ENCODE peak calls at places on chromosome 3, in ten cellular contexts. One of them, this sample, is unnamed.

GRCh38 chr3:16390581-16390980 is 122.9 kb downstream of the RFTN1 start:
- DNase-seq in suprapubic skin: no peak
- DNase-seq in Karpas-422: no peak
- DNase-seq in stomach: no peak
- DNase-seq in kidney: no peak
- DNase-seq in CD8-positive, alpha-beta memory T cell: no peak
- DNase-seq in cardiac muscle cell: no peak
- DNase-seq in tibial nerve: no peak
- DNase-seq in PC-3: no peak
- DNase-seq in BJ: no peak
- DNase-seq in this sample: no peak

GRCh38 chr3:157239082-157239704 is 79.2 kb upstream of the CCNL1 start:
- DNase-seq in Karpas-422: peak; percentile 88
- DNase-seq in tibial nerve: peak; percentile 18
- DNase-seq in cardiac muscle cell: peak; percentile 81
- DNase-seq in PC-3: peak; percentile 81
- DNase-seq in BJ: no peak
- DNase-seq in stomach: peak; percentile 69
- DNase-seq in suprapubic skin: no peak
- DNase-seq in CD8-positive, alpha-beta memory T cell: peak; percentile 52
- DNase-seq in kidney: no peak
- DNase-seq in this sample: peak; percentile 41

GRCh38 chr3:494190-494589 is 297.6 kb downstream of the CHL1 start:
- DNase-seq in suprapubic skin: no peak
- DNase-seq in PC-3: no peak
- DNase-seq in tibial nerve: no peak
- DNase-seq in kidney: no peak
- DNase-seq in stomach: no peak
- DNase-seq in CD8-positive, alpha-beta memory T cell: no peak
- DNase-seq in BJ: no peak
- DNase-seq in Karpas-422: no peak
- DNase-seq in cardiac muscle cell: no peak
- DNase-seq in this sample: no peak

GRCh38 chr3:187403768-187404270 is 35.6 kb downstream of the RTP4 start:
- DNase-seq in CD8-positive, alpha-beta memory T cell: no peak
- DNase-seq in tibial nerve: no peak
- DNase-seq in cardiac muscle cell: no peak
- DNase-seq in BJ: peak; percentile 99
- DNase-seq in kidney: no peak
- DNase-seq in suprapubic skin: no peak
- DNase-seq in PC-3: peak; percentile 89
- DNase-seq in Karpas-422: no peak
- DNase-seq in stomach: no peak
- DNase-seq in this sample: no peak

GRCh38 chr3:94423566-94423965 is 360.7 kb downstream of the NSUN3 start:
- DNase-seq in BJ: peak; percentile 23
- DNase-seq in kidney: no peak
- DNase-seq in PC-3: no peak
- DNase-seq in tibial nerve: no peak
- DNase-seq in CD8-positive, alpha-beta memory T cell: no peak
- DNase-seq in stomach: no peak
- DNase-seq in Karpas-422: no peak
- DNase-seq in cardiac muscle cell: no peak
- DNase-seq in suprapubic skin: no peak
- DNase-seq in this sample: no peak

GRCh38 chr3:63969866-63970265 is 53.4 kb downstream of the PSMD6 start:
- DNase-seq in suprapubic skin: no peak
- DNase-seq in kidney: no peak
- DNase-seq in PC-3: no peak
- DNase-seq in Karpas-422: no peak
- DNase-seq in BJ: no peak
- DNase-seq in CD8-positive, alpha-beta memory T cell: no peak
- DNase-seq in tibial nerve: no peak
- DNase-seq in cardiac muscle cell: no peak
- DNase-seq in stomach: no peak
- DNase-seq in this sample: no peak

GRCh38 chr3:12946661-12947316 is 105.4 kb upstream of the RPL32 start:
- DNase-seq in CD8-positive, alpha-beta memory T cell: no peak
- DNase-seq in tibial nerve: no peak
- DNase-seq in PC-3: no peak
- DNase-seq in suprapubic skin: no peak
- DNase-seq in stomach: no peak
- DNase-seq in Karpas-422: no peak
- DNase-seq in cardiac muscle cell: no peak
- DNase-seq in kidney: no peak
- DNase-seq in BJ: no peak
- DNase-seq in this sample: no peak

GRCh38 chr3:168051579-168052183 is 44.0 kb downstream of the GOLIM4 start:
- DNase-seq in tibial nerve: no peak
- DNase-seq in kidney: no peak
- DNase-seq in cardiac muscle cell: peak; percentile 14
- DNase-seq in BJ: no peak
- DNase-seq in CD8-positive, alpha-beta memory T cell: no peak
- DNase-seq in stomach: no peak
- DNase-seq in Karpas-422: no peak
- DNase-seq in suprapubic skin: no peak
- DNase-seq in PC-3: no peak
- DNase-seq in this sample: no peak

GRCh38 chr3:13188975-13189374 is 115.7 kb upstream of the IQSEC1 start:
- DNase-seq in CD8-positive, alpha-beta memory T cell: no peak
- DNase-seq in Karpas-422: no peak
- DNase-seq in cardiac muscle cell: no peak
- DNase-seq in BJ: no peak
- DNase-seq in stomach: no peak
- DNase-seq in tibial nerve: no peak
- DNase-seq in kidney: peak; percentile 33
- DNase-seq in PC-3: no peak
- DNase-seq in suprapubic skin: no peak
- DNase-seq in this sample: no peak

GRCh38 chr3:14124223-14124614 is 451 bp downstream of the CHCHD4 start:
- DNase-seq in tibial nerve: no peak
- DNase-seq in suprapubic skin: peak; percentile 90
- DNase-seq in BJ: no peak
- DNase-seq in CD8-positive, alpha-beta memory T cell: peak; percentile 43
- DNase-seq in PC-3: peak; percentile 43
- DNase-seq in stomach: peak; percentile 62
- DNase-seq in Karpas-422: peak; percentile 91
- DNase-seq in cardiac muscle cell: peak; percentile 68
- DNase-seq in kidney: peak; percentile 89
- DNase-seq in this sample: peak; percentile 74

GRCh38 chr3:139574026-139574947 is 34.7 kb upstream of the RBP1 start:
- DNase-seq in suprapubic skin: no peak
- DNase-seq in PC-3: no peak
- DNase-seq in kidney: peak; percentile 79
- DNase-seq in tibial nerve: no peak
- DNase-seq in CD8-positive, alpha-beta memory T cell: no peak
- DNase-seq in stomach: peak; percentile 38
- DNase-seq in Karpas-422: peak; percentile 42
- DNase-seq in cardiac muscle cell: no peak
- DNase-seq in BJ: no peak
- DNase-seq in this sample: no peak

GRCh38 chr3:126040386-126040785 is 43.5 kb downstream of the SLC41A3 start:
- DNase-seq in tibial nerve: no peak
- DNase-seq in stomach: peak; percentile 2
- DNase-seq in cardiac muscle cell: no peak
- DNase-seq in Karpas-422: no peak
- DNase-seq in BJ: no peak
- DNase-seq in PC-3: no peak
- DNase-seq in CD8-positive, alpha-beta memory T cell: no peak
- DNase-seq in kidney: no peak
- DNase-seq in suprapubic skin: no peak
- DNase-seq in this sample: no peak

GRCh38 chr3:189820365-189820720 is 189.2 kb downstream of the TP63 start:
- DNase-seq in Karpas-422: no peak
- DNase-seq in stomach: no peak
- DNase-seq in PC-3: no peak
- DNase-seq in CD8-positive, alpha-beta memory T cell: no peak
- DNase-seq in kidney: no peak
- DNase-seq in BJ: no peak
- DNase-seq in suprapubic skin: no peak
- DNase-seq in cardiac muscle cell: no peak
- DNase-seq in tibial nerve: no peak
- DNase-seq in this sample: no peak

GRCh38 chr3:41200669-41201021 is 1.3 kb downstream of the CTNNB1 start:
- DNase-seq in tibial nerve: no peak
- DNase-seq in BJ: peak; percentile 9
- DNase-seq in suprapubic skin: no peak
- DNase-seq in cardiac muscle cell: peak; percentile 42
- DNase-seq in CD8-positive, alpha-beta memory T cell: peak; percentile 7
- DNase-seq in kidney: no peak
- DNase-seq in stomach: no peak
- DNase-seq in PC-3: peak; percentile 39
- DNase-seq in Karpas-422: peak; percentile 55
- DNase-seq in this sample: peak; percentile 15

GRCh38 chr3:113819866-113820265 is 18.7 kb upstream of the GRAMD1C start:
- DNase-seq in kidney: no peak
- DNase-seq in CD8-positive, alpha-beta memory T cell: no peak
- DNase-seq in PC-3: no peak
- DNase-seq in cardiac muscle cell: no peak
- DNase-seq in BJ: no peak
- DNase-seq in suprapubic skin: no peak
- DNase-seq in tibial nerve: no peak
- DNase-seq in stomach: no peak
- DNase-seq in Karpas-422: no peak
- DNase-seq in this sample: no peak

GRCh38 chr3:165196577-165197561 is 685 bp upstream of the SLITRK3 start:
- DNase-seq in BJ: no peak
- DNase-seq in stomach: no peak
- DNase-seq in kidney: peak; percentile 31
- DNase-seq in tibial nerve: no peak
- DNase-seq in PC-3: no peak
- DNase-seq in CD8-positive, alpha-beta memory T cell: no peak
- DNase-seq in cardiac muscle cell: peak; percentile 14
- DNase-seq in suprapubic skin: no peak
- DNase-seq in Karpas-422: no peak
- DNase-seq in this sample: peak; percentile 61
- H3K4me3 ChIP-seq in BJ: no peak overlapping the region
- H3K4me3 ChIP-seq in stomach: peak overlapping the region; percentile 42
- H3K4me3 ChIP-seq in kidney: peak overlapping the region; percentile 25
- H3K4me3 ChIP-seq in tibial nerve: peak overlapping the region; percentile 16
- H3K4me3 ChIP-seq in PC-3: peak overlapping the region; percentile 64
- H3K4me3 ChIP-seq in CD8-positive, alpha-beta memory T cell: no peak overlapping the region
- H3K4me3 ChIP-seq in cardiac muscle cell: peak overlapping the region; percentile 52
- H3K4me3 ChIP-seq in suprapubic skin: peak overlapping the region; percentile 46
- H3K4me3 ChIP-seq in Karpas-422: no peak overlapping the region
- H3K4me3 ChIP-seq in this sample: peak overlapping the region; percentile 54

GRCh38 chr3:10085738-10086137 is 22.3 kb downstream of the FANCD2OS start:
- DNase-seq in tibial nerve: no peak
- DNase-seq in Karpas-422: no peak
- DNase-seq in stomach: no peak
- DNase-seq in PC-3: peak; percentile 89
- DNase-seq in kidney: no peak
- DNase-seq in suprapubic skin: no peak
- DNase-seq in BJ: no peak
- DNase-seq in CD8-positive, alpha-beta memory T cell: no peak
- DNase-seq in cardiac muscle cell: no peak
- DNase-seq in this sample: no peak
- H3K36me3 ChIP-seq in tibial nerve: no peaks in the 10 kb centered on the region
- H3K36me3 ChIP-seq in Karpas-422: peaks cover 56% of the 10 kb centered on the region
- H3K36me3 ChIP-seq in stomach: peaks cover 6% of the 10 kb centered on the region
- H3K36me3 ChIP-seq in PC-3: peaks cover 42% of the 10 kb centered on the region
- H3K36me3 ChIP-seq in kidney: no peaks in the 10 kb centered on the region
- H3K36me3 ChIP-seq in suprapubic skin: no peaks in the 10 kb centered on the region
- H3K36me3 ChIP-seq in BJ: no peaks in the 10 kb centered on the region
- H3K36me3 ChIP-seq in CD8-positive, alpha-beta memory T cell: peaks cover 7% of the 10 kb centered on the region
- H3K36me3 ChIP-seq in cardiac muscle cell: no peaks in the 10 kb centered on the region
- H3K36me3 ChIP-seq in this sample: peaks cover 31% of the 10 kb centered on the region

GRCh38 chr3:48598323-48599076 is 3.4 kb upstream of the COL7A1 start:
- DNase-seq in cardiac muscle cell: peak; percentile 33
- DNase-seq in CD8-positive, alpha-beta memory T cell: no peak
- DNase-seq in BJ: peak; percentile 95
- DNase-seq in kidney: no peak
- DNase-seq in PC-3: peak; percentile 94
- DNase-seq in tibial nerve: no peak
- DNase-seq in suprapubic skin: no peak
- DNase-seq in stomach: no peak
- DNase-seq in Karpas-422: no peak
- DNase-seq in this sample: no peak

GRCh38 chr3:48599509-48600285 is 4.6 kb upstream of the COL7A1 start:
- DNase-seq in suprapubic skin: no peak
- DNase-seq in PC-3: no peak
- DNase-seq in BJ: no peak
- DNase-seq in tibial nerve: no peak
- DNase-seq in Karpas-422: no peak
- DNase-seq in CD8-positive, alpha-beta memory T cell: no peak
- DNase-seq in kidney: no peak
- DNase-seq in stomach: no peak
- DNase-seq in cardiac muscle cell: no peak
- DNase-seq in this sample: no peak

GRCh38 chr3:48600711-48601621 is 5.8 kb upstream of the COL7A1 start:
- DNase-seq in cardiac muscle cell: no peak
- DNase-seq in kidney: no peak
- DNase-seq in CD8-positive, alpha-beta memory T cell: no peak
- DNase-seq in tibial nerve: no peak
- DNase-seq in PC-3: no peak
- DNase-seq in suprapubic skin: no peak
- DNase-seq in Karpas-422: no peak
- DNase-seq in BJ: no peak
- DNase-seq in stomach: no peak
- DNase-seq in this sample: no peak

GRCh38 chr3:48597408-48597800 is 2.3 kb upstream of the COL7A1 start:
- DNase-seq in PC-3: no peak
- DNase-seq in suprapubic skin: no peak
- DNase-seq in cardiac muscle cell: no peak
- DNase-seq in kidney: no peak
- DNase-seq in CD8-positive, alpha-beta memory T cell: no peak
- DNase-seq in Karpas-422: no peak
- DNase-seq in stomach: no peak
- DNase-seq in BJ: no peak
- DNase-seq in tibial nerve: no peak
- DNase-seq in this sample: no peak

DNA sequence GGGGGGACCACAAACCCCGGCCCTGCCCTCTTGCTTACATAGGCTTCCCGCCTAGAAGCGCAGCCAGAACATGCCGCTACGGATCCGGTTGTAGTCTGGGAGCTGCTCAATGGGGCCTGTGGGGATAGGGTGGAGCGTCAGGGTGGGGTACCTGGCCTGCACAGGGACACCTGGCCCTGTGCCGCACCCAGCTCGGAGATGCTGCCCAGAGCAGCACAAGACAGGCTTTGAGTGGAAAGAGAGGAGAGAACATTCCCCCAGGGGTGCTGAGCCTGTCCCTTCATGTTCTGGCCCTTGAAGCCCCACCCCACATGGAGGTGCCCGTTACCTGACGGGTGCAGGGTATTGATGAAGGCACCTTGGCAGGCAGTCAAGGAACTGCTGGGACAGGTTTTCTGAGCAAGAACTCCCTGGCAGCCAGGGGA is 4.0 kb upstream of the COL7A1 start:
- DNase-seq in BJ: no peak
- DNase-seq in tibial nerve: no peak
- DNase-seq in suprapubic skin: no peak
- DNase-seq in stomach: no peak
- DNase-seq in PC-3: peak; percentile 67
- DNase-seq in Karpas-422: no peak
- DNase-seq in cardiac muscle cell: no peak
- DNase-seq in CD8-positive, alpha-beta memory T cell: no peak
- DNase-seq in kidney: no peak
- DNase-seq in this sample: no peak
- H3K4me3 ChIP-seq in BJ: peak overlapping the region; percentile 8
- H3K4me3 ChIP-seq in tibial nerve: no peak overlapping the region
- H3K4me3 ChIP-seq in suprapubic skin: peak overlapping the region; percentile 4
- H3K4me3 ChIP-seq in stomach: no peak overlapping the region
- H3K4me3 ChIP-seq in PC-3: no peak overlapping the region
- H3K4me3 ChIP-seq in Karpas-422: no peak overlapping the region
- H3K4me3 ChIP-seq in cardiac muscle cell: no peak overlapping the region
- H3K4me3 ChIP-seq in CD8-positive, alpha-beta memory T cell: no peak overlapping the region
- H3K4me3 ChIP-seq in kidney: no peak overlapping the region
- H3K4me3 ChIP-seq in this sample: no peak overlapping the region

GRCh38 chr3:112615942-112616731 is 24.8 kb downstream of the CCDC80 start:
- DNase-seq in cardiac muscle cell: no peak
- DNase-seq in stomach: no peak
- DNase-seq in tibial nerve: no peak
- DNase-seq in kidney: no peak
- DNase-seq in Karpas-422: no peak
- DNase-seq in CD8-positive, alpha-beta memory T cell: no peak
- DNase-seq in PC-3: no peak
- DNase-seq in suprapubic skin: no peak
- DNase-seq in BJ: no peak
- DNase-seq in this sample: no peak
- H3K36me3 ChIP-seq in cardiac muscle cell: no peaks in the 10 kb centered on the region
- H3K36me3 ChIP-seq in stomach: peaks cover 10% of the 10 kb centered on the region
- H3K36me3 ChIP-seq in tibial nerve: no peaks in the 10 kb centered on the region
- H3K36me3 ChIP-seq in kidney: no peaks in the 10 kb centered on the region
- H3K36me3 ChIP-seq in Karpas-422: no peaks in the 10 kb centered on the region
- H3K36me3 ChIP-seq in CD8-positive, alpha-beta memory T cell: no peaks in the 10 kb centered on the region
- H3K36me3 ChIP-seq in PC-3: no peaks in the 10 kb centered on the region
- H3K36me3 ChIP-seq in suprapubic skin: peaks cover 12% of the 10 kb centered on the region
- H3K36me3 ChIP-seq in BJ: peaks cover 20% of the 10 kb centered on the region
- H3K36me3 ChIP-seq in this sample: no peaks in the 10 kb centered on the region